ENCODE peak calls at places on chromosomes 7 and 10, in seven cellular contexts. J is stimulated activated CD4-positive, alpha-beta T cell treated with anti-CD3 and anti-CD28 coated beads, Interleukin-2, amount 100 ng/mL, for 48 hours; O is NCI-H2081; A is stimulated activated CD8-positive, alpha-beta memory T cell treated with anti-CD3 and anti-CD28 coated beads, Interleukin-15, amount 100 ng/mL, for 48 hours; U is iris pigment epithelial cell; I is neural progenitor cell; Z is effector CD4-positive, alpha-beta T cell. L is an unnamed sample.

GRCh38 chr7:51014811-51015210 is 232.1 kb upstream of the GRB10 start:
- DNase-seq in J (no peak), O (no peak), A (no peak), U (no peak), I (no peak), Z (no peak), L (no peak)

GRCh38 chr7:85528581-85528980 is 341.7 kb upstream of the SEMA3D start:
- DNase-seq in J (no peak), O (no peak), A (no peak), U (peak; percentile 65), I (no peak), Z (no peak), L (no peak)

GRCh38 chr7:4661871-4662270 is 20.2 kb upstream of the FOXK1 start:
- DNase-seq in J (no peak), O (peak; percentile 42), A (no peak), U (peak; percentile 49), I (no peak), Z (no peak), L (no peak)

GRCh38 chr7:3089493-3089892 is 45.8 kb upstream of the CARD11 start:
- DNase-seq in J (no peak), O (no peak), A (no peak), U (no peak), I (peak; percentile 77), Z (no peak), L (peak; percentile 28)

GRCh38 chr7:148854975-148855374 is 29.1 kb downstream of the EZH2 start:
- DNase-seq in J (no peak), O (peak; percentile 13), A (no peak), U (no peak), I (no peak), Z (no peak), L (no peak)

GRCh38 chr10:75401569-75402485 is at the start of gene ZNF503:
- DNase-seq in J (peak; percentile 40), O (peak; percentile 94), A (peak; percentile 43), U (peak; percentile 98), I (peak; percentile 98), Z (no peak), L (peak; percentile 87)

GRCh38 chr7:135745702-135746312 is 2.8 kb downstream of the FAM180A start:
- DNase-seq in J (no peak), O (peak; percentile 11), A (no peak), U (peak; percentile 98), I (no peak), Z (no peak), L (no peak)

GRCh38 chr7:117791877-117792780 is 81.1 kb downstream of the CTTNBP2 start:
- DNase-seq in J (no peak), O (no peak), A (no peak), U (no peak), I (no peak), Z (no peak), L (no peak)

GRCh38 chr10:132779850-132780249 is 6.1 kb downstream of the NKX6-2 start:
- DNase-seq in J (no peak), O (no peak), A (no peak), U (no peak), I (no peak), Z (no peak), L (no peak)

GRCh38 chr10:47449979-47450378 is 33.9 kb downstream of the ANXA8 start:
- DNase-seq in J (no peak), O (no peak), A (no peak), U (no peak), I (no peak), Z (no peak), L (no peak)

L was measured in neural crest cell.